ENCODE peak calls at places on chromosomes 2 and 18, in eight cellular contexts. One of them, this sample, is unnamed.
A peak's percentile ranks its signal among the peaks of the same experiment; 100 is the strongest.

GRCh38 chr2:201472411-201472810 is 20.9 kb downstream of the STRADB start:
- DNase-seq in T-helper 2 cell: no peak
- DNase-seq in adipocyte: no peak
- DNase-seq in NAMALWA: no peak
- DNase-seq in skeletal muscle cell: no peak
- DNase-seq in CD8-positive, alpha-beta memory T cell: no peak
- DNase-seq in C1 segment of cervical spinal cord: no peak
- DNase-seq in amniotic epithelial cell: no peak
- DNase-seq in this sample: no peak

GRCh38 chr2:28691774-28692281 is 59.8 kb upstream of the PPP1CB start:
- DNase-seq in T-helper 2 cell: no peak
- DNase-seq in NAMALWA: no peak
- DNase-seq in CD8-positive, alpha-beta memory T cell: no peak
- DNase-seq in C1 segment of cervical spinal cord: no peak
- DNase-seq in adipocyte: peak; percentile 57
- DNase-seq in amniotic epithelial cell: peak; percentile 83
- DNase-seq in skeletal muscle cell: peak; percentile 70
- DNase-seq in this sample: no peak

GRCh38 chr2:209472871-209473270 is 49.0 kb downstream of the MAP2 start:
- DNase-seq in C1 segment of cervical spinal cord: no peak
- DNase-seq in adipocyte: peak; percentile 70
- DNase-seq in skeletal muscle cell: peak; percentile 83
- DNase-seq in T-helper 2 cell: no peak
- DNase-seq in NAMALWA: no peak
- DNase-seq in CD8-positive, alpha-beta memory T cell: no peak
- DNase-seq in amniotic epithelial cell: peak; percentile 62
- DNase-seq in this sample: no peak

GRCh38 chr2:105631011-105631410 is 113.7 kb upstream of the NCK2 start:
- DNase-seq in CD8-positive, alpha-beta memory T cell: no peak
- DNase-seq in T-helper 2 cell: no peak
- DNase-seq in NAMALWA: no peak
- DNase-seq in C1 segment of cervical spinal cord: no peak
- DNase-seq in amniotic epithelial cell: no peak
- DNase-seq in adipocyte: no peak
- DNase-seq in skeletal muscle cell: no peak
- DNase-seq in this sample: no peak

GRCh38 chr18:32771871-32772499 is 838 bp downstream of the KLHL14 start:
- DNase-seq in CD8-positive, alpha-beta memory T cell: no peak
- DNase-seq in C1 segment of cervical spinal cord: no peak
- DNase-seq in skeletal muscle cell: no peak
- DNase-seq in amniotic epithelial cell: no peak
- DNase-seq in NAMALWA: peak; percentile 43
- DNase-seq in T-helper 2 cell: no peak
- DNase-seq in adipocyte: peak; percentile 22
- DNase-seq in this sample: no peak

GRCh38 chr2:53842891-53843290 is 16.9 kb downstream of the GPR75 start:
- DNase-seq in skeletal muscle cell: no peak
- DNase-seq in CD8-positive, alpha-beta memory T cell: no peak
- DNase-seq in amniotic epithelial cell: no peak
- DNase-seq in NAMALWA: no peak
- DNase-seq in adipocyte: no peak
- DNase-seq in T-helper 2 cell: no peak
- DNase-seq in C1 segment of cervical spinal cord: no peak
- DNase-seq in this sample: no peak

GRCh38 chr18:11857177-11857887 is 6.1 kb downstream of the CHMP1B start:
- DNase-seq in CD8-positive, alpha-beta memory T cell: no peak
- DNase-seq in amniotic epithelial cell: peak; percentile 99
- DNase-seq in adipocyte: peak; percentile 97
- DNase-seq in C1 segment of cervical spinal cord: no peak
- DNase-seq in NAMALWA: no peak
- DNase-seq in skeletal muscle cell: peak; percentile 100
- DNase-seq in T-helper 2 cell: no peak
- DNase-seq in this sample: no peak

GRCh38 chr2:16561676-16562075 is 104.0 kb downstream of the CYRIA start:
- DNase-seq in skeletal muscle cell: no peak
- DNase-seq in NAMALWA: no peak
- DNase-seq in T-helper 2 cell: no peak
- DNase-seq in amniotic epithelial cell: no peak
- DNase-seq in adipocyte: no peak
- DNase-seq in C1 segment of cervical spinal cord: no peak
- DNase-seq in CD8-positive, alpha-beta memory T cell: no peak
- DNase-seq in this sample: no peak

GRCh38 chr2:39547811-39548719 is 111.0 kb upstream of the MAP4K3 start:
- DNase-seq in skeletal muscle cell: no peak
- DNase-seq in T-helper 2 cell: no peak
- DNase-seq in adipocyte: peak; percentile 30
- DNase-seq in NAMALWA: no peak
- DNase-seq in C1 segment of cervical spinal cord: no peak
- DNase-seq in CD8-positive, alpha-beta memory T cell: no peak
- DNase-seq in amniotic epithelial cell: peak; percentile 81
- DNase-seq in this sample: no peak

GRCh38 chr2:190159453-190159852 is 96.9 kb upstream of the MSTN start:
- DNase-seq in T-helper 2 cell: no peak
- DNase-seq in C1 segment of cervical spinal cord: peak; percentile 14
- DNase-seq in amniotic epithelial cell: no peak
- DNase-seq in adipocyte: no peak
- DNase-seq in skeletal muscle cell: peak; percentile 91
- DNase-seq in CD8-positive, alpha-beta memory T cell: no peak
- DNase-seq in NAMALWA: no peak
- DNase-seq in this sample: peak; percentile 27

GRCh38 chr2:232088771-232089170 is 127.3 kb downstream of the DIS3L2 start:
- DNase-seq in adipocyte: no peak
- DNase-seq in T-helper 2 cell: no peak
- DNase-seq in CD8-positive, alpha-beta memory T cell: no peak
- DNase-seq in amniotic epithelial cell: peak; percentile 23
- DNase-seq in skeletal muscle cell: no peak
- DNase-seq in NAMALWA: no peak
- DNase-seq in C1 segment of cervical spinal cord: no peak
- DNase-seq in this sample: no peak

GRCh38 chr2:231111987-231112386 is 12.9 kb downstream of the HTR2B start:
- DNase-seq in T-helper 2 cell: no peak
- DNase-seq in amniotic epithelial cell: no peak
- DNase-seq in adipocyte: peak; percentile 64
- DNase-seq in skeletal muscle cell: no peak
- DNase-seq in CD8-positive, alpha-beta memory T cell: no peak
- DNase-seq in NAMALWA: no peak
- DNase-seq in C1 segment of cervical spinal cord: no peak
- DNase-seq in this sample: no peak

GRCh38 chr2:167480986-167481309 is 592.7 kb downstream of the XIRP2 start:
- DNase-seq in NAMALWA: no peak
- DNase-seq in CD8-positive, alpha-beta memory T cell: no peak
- DNase-seq in amniotic epithelial cell: no peak
- DNase-seq in skeletal muscle cell: no peak
- DNase-seq in adipocyte: no peak
- DNase-seq in C1 segment of cervical spinal cord: no peak
- DNase-seq in T-helper 2 cell: no peak
- DNase-seq in this sample: no peak

GRCh38 chr2:30208453-30208852 is 22.9 kb upstream of the LBH start:
- DNase-seq in amniotic epithelial cell: peak; percentile 65
- DNase-seq in C1 segment of cervical spinal cord: no peak
- DNase-seq in CD8-positive, alpha-beta memory T cell: peak; percentile 38
- DNase-seq in skeletal muscle cell: no peak
- DNase-seq in T-helper 2 cell: no peak
- DNase-seq in NAMALWA: peak; percentile 52
- DNase-seq in adipocyte: peak; percentile 88
- DNase-seq in this sample: peak; percentile 17

GRCh38 chr2:179243046-179243445 is 21.6 kb downstream of the SESTD1 start:
- DNase-seq in NAMALWA: no peak
- DNase-seq in T-helper 2 cell: no peak
- DNase-seq in skeletal muscle cell: no peak
- DNase-seq in C1 segment of cervical spinal cord: no peak
- DNase-seq in amniotic epithelial cell: no peak
- DNase-seq in adipocyte: no peak
- DNase-seq in CD8-positive, alpha-beta memory T cell: no peak
- DNase-seq in this sample: no peak

GRCh38 chr2:128685841-128686497 is 367.3 kb upstream of the HS6ST1 start:
- DNase-seq in NAMALWA: no peak
- DNase-seq in skeletal muscle cell: no peak
- DNase-seq in C1 segment of cervical spinal cord: no peak
- DNase-seq in adipocyte: no peak
- DNase-seq in amniotic epithelial cell: no peak
- DNase-seq in CD8-positive, alpha-beta memory T cell: no peak
- DNase-seq in T-helper 2 cell: no peak
- DNase-seq in this sample: no peak

GRCh38 chr2:234404957-234405356 is 91.9 kb downstream of the ARL4C start:
- DNase-seq in amniotic epithelial cell: no peak
- DNase-seq in C1 segment of cervical spinal cord: no peak
- DNase-seq in T-helper 2 cell: no peak
- DNase-seq in adipocyte: no peak
- DNase-seq in NAMALWA: no peak
- DNase-seq in CD8-positive, alpha-beta memory T cell: no peak
- DNase-seq in skeletal muscle cell: no peak
- DNase-seq in this sample: no peak

This sample was measured in amygdala.